ENCODE peak calls at places on chromosomes 16 and 17, in six cellular contexts. J is hypothalamus; L is MCF 10A; B is RWPE1; V is GM13976; K is stimulated activated effector memory CD8-positive, alpha-beta T cell treated with anti-CD3 and anti-CD28 coated beads, Interleukin-12 subunit alpha, Interleukin-12 subunit beta, amount 100 ng/mL, for 72 hours. C is an unnamed sample.

GRCh38 chr17:9028171-9028570 is 6.9 kb downstream of the NTN1 start:
- DNase-seq in J (no peak), K (no peak), B (no peak), V (no peak), L (no peak), C (no peak)

GRCh38 chr17:72145972-72146755 is 25.3 kb downstream of the SOX9 start:
- DNase-seq in V (no peak), L (no peak), B (no peak), K (no peak), J (no peak), C (no peak)

GRCh38 chr16:46908540-46909372 is 24.6 kb downstream of the GPT2 start:
- DNase-seq in L (peak), K (peak), B (peak), J (no peak), V (peak), C (peak)

GRCh38 chr16:85373741-85374570 is 239.2 kb upstream of the GSE1 start:
- DNase-seq in V (no peak), L (no peak), J (no peak), K (no peak), B (no peak), C (no peak)

GRCh38 chr17:72416054-72416691 is 295.4 kb downstream of the SOX9 start:
- DNase-seq in K (no peak), V (no peak), J (no peak), L (peak), B (peak), C (no peak)

GRCh38 chr16:4673387-4674046 is 19.8 kb upstream of the NUDT16L1 start:
- DNase-seq in B (no peak), L (no peak), J (no peak), K (no peak), V (no peak), C (no peak)

GRCh38 chr17:37220609-37220953 is 155.2 kb upstream of the C17orf78 start:
- DNase-seq in L (peak), B (no peak), J (no peak), K (no peak), V (peak), C (no peak)

GRCh38 chr16:21949713-21950260 is 3.4 kb upstream of the UQCRC2 start:
- DNase-seq in J (no peak), B (no peak), K (no peak), L (no peak), V (no peak), C (no peak)

GRCh38 chr17:77372444-77373297 is 231.9 kb downstream of the SEC14L1 start:
- DNase-seq in L (no peak), J (peak), K (peak), V (peak), B (no peak), C (no peak)

GRCh38 chr17:38508570-38508950 is 80.3 kb downstream of the ARHGAP23 start:
- DNase-seq in K (no peak), L (no peak), J (no peak), V (no peak), B (no peak), C (no peak)

GRCh38 chr17:51580869-51581268 is 320.5 kb downstream of the UTP18 start:
- DNase-seq in K (no peak), J (no peak), V (no peak), B (no peak), L (no peak), C (no peak)

GRCh38 chr17:79129523-79129922 is 54.9 kb downstream of the ENGASE start:
- DNase-seq in K (no peak), J (no peak), B (no peak), L (no peak), V (no peak), C (no peak)

GRCh38 chr16:6955303-6955702 is 377.3 kb upstream of the RBFOX1 start:
- DNase-seq in B (no peak), J (no peak), V (no peak), L (no peak), K (no peak), C (no peak)

GRCh38 chr17:59762826-59763374 is 55.4 kb downstream of the VMP1 start:
- DNase-seq in V (no peak), B (no peak), L (no peak), J (no peak), K (no peak), C (no peak)

GRCh38 chr17:67390006-67390645 is 13.0 kb downstream of the PITPNC1 start:
- DNase-seq in B (no peak), L (no peak), V (no peak), J (no peak), K (no peak), C (no peak)

GRCh38 chr17:58200024-58200633 is 7.6 kb downstream of the EPX start:
- DNase-seq in J (no peak), B (peak), V (peak), K (peak), L (peak), C (peak)

GRCh38 chr16:64893386-64893785 is 228.5 kb downstream of the CDH11 start:
- DNase-seq in V (no peak), K (no peak), B (no peak), L (no peak), J (no peak), C (no peak)

GRCh38 chr16:51167170-51167710 is 16.2 kb upstream of the SALL1 start:
- DNase-seq in B (no peak), J (no peak), K (no peak), V (no peak), L (no peak), C (no peak)

GRCh38 chr17:31579265-31579664 is 187.8 kb downstream of the RAB11FIP4 start:
- DNase-seq in K (no peak), J (no peak), B (peak), V (no peak), L (peak), C (no peak)

GRCh38 chr16:67345401-67345800 is 18.8 kb downstream of the LRRC36 start:
- DNase-seq in V (no peak), J (no peak), L (no peak), K (no peak), B (no peak), C (no peak)

GRCh38 chr17:9252525-9252924 is 231.2 kb downstream of the NTN1 start:
- DNase-seq in B (no peak), V (no peak), J (no peak), K (no peak), L (no peak), C (no peak)

GRCh38 chr16:17228048-17228707 is 242.6 kb downstream of the XYLT1 start:
- DNase-seq in J (no peak), L (no peak), V (no peak), B (no peak), K (no peak), C (no peak)

GRCh38 chr16:57601801-57602478 is 26.5 kb upstream of the ADGRG1 start:
- DNase-seq in B (no peak), L (no peak), J (no peak), V (peak), K (no peak), C (no peak)

GRCh38 chr17:18319604-18320256 is 4.6 kb downstream of the SMCR8 start:
- DNase-seq in J (no peak), L (peak), B (no peak), V (no peak), K (no peak), C (no peak)

GRCh38 chr17:77707546-77707945 is 251.0 kb upstream of the TNRC6C start:
- DNase-seq in K (no peak), L (no peak), V (no peak), J (no peak), B (no peak), C (no peak)

GRCh38 chr16:72482695-72483094 is 310.7 kb upstream of the PMFBP1 start:
- DNase-seq in V (no peak), B (no peak), L (no peak), K (no peak), J (no peak), C (no peak)